ENCODE peak calls at places on chromosomes 16 and 17, in nine cellular contexts. One of them, this sample, is unnamed.

GRCh38 chr17:75549246-75550138 is 24.0 kb downstream of the LLGL2 start:
- DNase-seq in heart left ventricle: no peak
- DNase-seq in NCI-H345: peak; percentile 92
- DNase-seq in hippocampal formation: no peak
- DNase-seq in cardiac muscle cell: peak; percentile 83
- DNase-seq in activated naive CD4-positive, alpha-beta T cell treated with anti-CD3 and anti-CD28 coated beads for 36 hours: no peak
- DNase-seq in MV-4-11: no peak
- DNase-seq in amniotic stem cell: no peak
- DNase-seq in NCI-H69: peak; percentile 95
- DNase-seq in this sample: peak; percentile 88

GRCh38 chr16:29744541-29745101 is 1.2 kb downstream of the C16orf54 start:
- DNase-seq in MV-4-11: peak; percentile 29
- DNase-seq in heart left ventricle: no peak
- DNase-seq in amniotic stem cell: no peak
- DNase-seq in hippocampal formation: no peak
- DNase-seq in activated naive CD4-positive, alpha-beta T cell treated with anti-CD3 and anti-CD28 coated beads for 36 hours: no peak
- DNase-seq in NCI-H345: no peak
- DNase-seq in NCI-H69: no peak
- DNase-seq in cardiac muscle cell: no peak
- DNase-seq in this sample: no peak

GRCh38 chr17:40606548-40607353 is 40.9 kb downstream of the SMARCE1 start:
- DNase-seq in MV-4-11: no peak
- DNase-seq in NCI-H345: no peak
- DNase-seq in cardiac muscle cell: no peak
- DNase-seq in amniotic stem cell: no peak
- DNase-seq in heart left ventricle: no peak
- DNase-seq in activated naive CD4-positive, alpha-beta T cell treated with anti-CD3 and anti-CD28 coated beads for 36 hours: no peak
- DNase-seq in NCI-H69: no peak
- DNase-seq in hippocampal formation: no peak
- DNase-seq in this sample: no peak

GRCh38 chr17:78351449-78352006 is 8.3 kb downstream of the SOCS3 start:
- DNase-seq in hippocampal formation: peak; percentile 80
- DNase-seq in cardiac muscle cell: peak; percentile 29
- DNase-seq in NCI-H69: peak; percentile 67
- DNase-seq in heart left ventricle: peak; percentile 89
- DNase-seq in NCI-H345: peak; percentile 18
- DNase-seq in activated naive CD4-positive, alpha-beta T cell treated with anti-CD3 and anti-CD28 coated beads for 36 hours: no peak
- DNase-seq in amniotic stem cell: no peak
- DNase-seq in MV-4-11: peak; percentile 30
- DNase-seq in this sample: peak; percentile 91

GRCh38 chr17:37025847-37026533 is 77.2 kb downstream of the AATF start:
- DNase-seq in activated naive CD4-positive, alpha-beta T cell treated with anti-CD3 and anti-CD28 coated beads for 36 hours: peak; percentile 46
- DNase-seq in amniotic stem cell: no peak
- DNase-seq in cardiac muscle cell: no peak
- DNase-seq in MV-4-11: no peak
- DNase-seq in NCI-H69: no peak
- DNase-seq in heart left ventricle: no peak
- DNase-seq in hippocampal formation: no peak
- DNase-seq in NCI-H345: no peak
- DNase-seq in this sample: no peak

GRCh38 chr16:19179890-19180490 is 11.9 kb downstream of the SYT17 start:
- DNase-seq in NCI-H345: peak; percentile 17
- DNase-seq in MV-4-11: peak; percentile 97
- DNase-seq in cardiac muscle cell: peak; percentile 54
- DNase-seq in hippocampal formation: no peak
- DNase-seq in activated naive CD4-positive, alpha-beta T cell treated with anti-CD3 and anti-CD28 coated beads for 36 hours: peak; percentile 48
- DNase-seq in NCI-H69: peak; percentile 63
- DNase-seq in heart left ventricle: peak; percentile 54
- DNase-seq in amniotic stem cell: no peak
- DNase-seq in this sample: peak; percentile 69

GRCh38 chr16:28924762-28925385 is at the start of gene RABEP2:
- DNase-seq in amniotic stem cell: peak; percentile 74
- DNase-seq in NCI-H345: peak; percentile 99
- DNase-seq in MV-4-11: peak; percentile 79
- DNase-seq in activated naive CD4-positive, alpha-beta T cell treated with anti-CD3 and anti-CD28 coated beads for 36 hours: peak; percentile 97
- DNase-seq in cardiac muscle cell: peak; percentile 94
- DNase-seq in hippocampal formation: peak; percentile 82
- DNase-seq in NCI-H69: peak; percentile 98
- DNase-seq in heart left ventricle: peak; percentile 93
- DNase-seq in this sample: peak; percentile 99

GRCh38 chr16:15457958-15458357 is 23.6 kb downstream of the BMERB1 start:
- DNase-seq in MV-4-11: no peak
- DNase-seq in hippocampal formation: no peak
- DNase-seq in activated naive CD4-positive, alpha-beta T cell treated with anti-CD3 and anti-CD28 coated beads for 36 hours: no peak
- DNase-seq in NCI-H345: no peak
- DNase-seq in NCI-H69: peak; percentile 8
- DNase-seq in amniotic stem cell: no peak
- DNase-seq in heart left ventricle: no peak
- DNase-seq in cardiac muscle cell: no peak
- DNase-seq in this sample: no peak

GRCh38 chr17:81130385-81131288 is 34.7 kb upstream of the PVALEF start:
- DNase-seq in hippocampal formation: peak; percentile 69
- DNase-seq in amniotic stem cell: no peak
- DNase-seq in cardiac muscle cell: no peak
- DNase-seq in activated naive CD4-positive, alpha-beta T cell treated with anti-CD3 and anti-CD28 coated beads for 36 hours: no peak
- DNase-seq in NCI-H345: no peak
- DNase-seq in MV-4-11: no peak
- DNase-seq in heart left ventricle: no peak
- DNase-seq in NCI-H69: no peak
- DNase-seq in this sample: no peak

This sample was measured in prostate gland.